ENCODE peak calls at places on chromosomes 2 and 18, in seven cellular contexts. V is astrocyte of the spinal cord; Q is CD8-positive, alpha-beta T cell; U is heart left ventricle; R is H1; W is cardiac muscle cell; S is heart right ventricle. Y is an unnamed sample.

GRCh38 chr2:28621172-28622100 is 125.6 kb downstream of the PLB1 start:
- DNase-seq in V (peak; percentile 98), W (peak; percentile 52), S (no peak), R (no peak), Q (peak; percentile 78), U (peak; percentile 60), Y (peak; percentile 95)

GRCh38 chr2:240465268-240465764 is 29.9 kb downstream of the GPC1 start:
- DNase-seq in Q (peak; percentile 9), W (no peak), V (no peak), R (no peak), S (peak; percentile 14), U (peak; percentile 46), Y (no peak)

GRCh38 chr18:79522451-79523220 is 126.9 kb downstream of the NFATC1 start:
- DNase-seq in Q (peak; percentile 68), V (no peak), U (peak; percentile 55), W (no peak), R (no peak), S (no peak), Y (no peak)

GRCh38 chr18:75880266-75880665 is 452.8 kb upstream of the SMIM21 start:
- DNase-seq in W (no peak), Q (no peak), S (no peak), R (no peak), U (no peak), V (no peak), Y (no peak)

GRCh38 chr18:8003878-8004675 is 437.0 kb downstream of the PTPRM start:
- DNase-seq in R (no peak), U (no peak), W (peak; percentile 34), Q (no peak), V (peak; percentile 69), S (no peak), Y (peak; percentile 39)

GRCh38 chr18:9466127-9466526 is 9.2 kb upstream of the RALBP1 start:
- DNase-seq in R (no peak), W (no peak), U (no peak), Q (no peak), V (no peak), S (no peak), Y (no peak)

GRCh38 chr2:109458512-109458911 is 155.3 kb downstream of the SEPTIN10 start:
- DNase-seq in W (no peak), U (no peak), V (no peak), R (no peak), S (no peak), Q (no peak), Y (no peak)

GRCh38 chr18:10140461-10140911 is 226.7 kb downstream of the VAPA start:
- DNase-seq in S (no peak), R (no peak), U (no peak), V (no peak), Q (no peak), W (no peak), Y (no peak)

GRCh38 chr18:21474621-21475020 is 125.9 kb downstream of the ESCO1 start:
- DNase-seq in R (no peak), V (no peak), S (no peak), Q (no peak), U (no peak), W (no peak), Y (no peak)

GRCh38 chr2:905833-906140 is 44.9 kb upstream of the SNTG2 start:
- DNase-seq in Q (no peak), U (no peak), V (no peak), S (no peak), R (no peak), W (no peak), Y (no peak)

GRCh38 chr18:7609617-7610016 is 42.5 kb downstream of the PTPRM start:
- DNase-seq in Q (no peak), W (no peak), R (no peak), S (no peak), U (no peak), V (no peak), Y (no peak)

DNA sequence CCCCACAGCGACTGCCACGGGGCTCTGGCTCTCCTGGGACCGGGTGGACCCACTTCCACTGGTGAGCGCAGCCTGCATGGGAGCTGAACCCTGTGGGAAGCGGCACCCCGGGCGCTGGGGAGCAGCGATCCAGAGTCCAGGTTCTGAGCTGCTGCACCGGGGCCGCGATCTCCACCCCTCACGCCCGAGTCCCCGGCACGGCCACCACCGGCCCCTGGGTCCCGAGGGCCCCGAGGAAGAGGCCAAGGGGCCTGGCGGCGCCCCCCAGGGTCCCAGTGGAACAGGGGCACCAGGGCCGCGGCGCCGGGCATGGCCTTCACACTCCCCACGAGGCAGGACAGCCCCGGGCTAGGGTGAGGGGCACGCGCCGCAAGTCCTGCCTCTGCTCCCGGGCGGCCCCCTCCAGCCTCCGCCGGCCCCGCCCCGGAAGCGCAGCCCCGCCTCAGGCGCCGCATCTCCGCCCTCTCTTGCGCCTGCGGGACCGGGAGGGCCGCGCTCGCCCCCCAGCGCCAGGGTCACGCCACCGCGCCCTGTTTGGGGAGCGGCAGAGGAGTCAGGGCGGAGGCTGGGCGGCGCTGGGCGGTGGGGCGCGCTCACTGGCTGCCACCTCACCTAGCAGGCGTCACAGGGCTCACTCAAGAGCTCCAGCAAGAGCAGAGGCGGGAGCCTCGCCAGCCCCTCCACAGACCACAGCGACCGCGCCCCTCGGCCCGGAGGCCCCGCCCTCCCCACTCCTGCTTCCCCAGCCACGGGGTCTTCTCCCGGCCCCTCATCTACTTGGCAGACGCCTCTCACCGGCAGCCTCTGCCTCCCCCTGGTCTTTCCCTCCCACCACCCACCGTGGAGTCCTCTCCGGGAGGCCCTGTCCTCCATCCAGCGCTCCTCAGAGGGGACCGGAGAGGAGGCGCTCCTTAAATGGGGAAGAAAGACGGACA is 26.8 kb downstream of the THAP4 start:
- DNase-seq in R (peak; percentile 80), S (peak; percentile 87), Q (peak; percentile 90), V (peak; percentile 84), U (peak; percentile 92), W (peak; percentile 95), Y (peak; percentile 50)
- H3K4me3 ChIP-seq in R (peak overlapping the region; percentile 63), S (peak overlapping the region; percentile 66), Q (peak overlapping the region; percentile 59), V (peak overlapping the region; percentile 46), U (peak overlapping the region; percentile 60), W (peak overlapping the region; percentile 37), Y (peak overlapping the region; percentile 56)

DNA sequence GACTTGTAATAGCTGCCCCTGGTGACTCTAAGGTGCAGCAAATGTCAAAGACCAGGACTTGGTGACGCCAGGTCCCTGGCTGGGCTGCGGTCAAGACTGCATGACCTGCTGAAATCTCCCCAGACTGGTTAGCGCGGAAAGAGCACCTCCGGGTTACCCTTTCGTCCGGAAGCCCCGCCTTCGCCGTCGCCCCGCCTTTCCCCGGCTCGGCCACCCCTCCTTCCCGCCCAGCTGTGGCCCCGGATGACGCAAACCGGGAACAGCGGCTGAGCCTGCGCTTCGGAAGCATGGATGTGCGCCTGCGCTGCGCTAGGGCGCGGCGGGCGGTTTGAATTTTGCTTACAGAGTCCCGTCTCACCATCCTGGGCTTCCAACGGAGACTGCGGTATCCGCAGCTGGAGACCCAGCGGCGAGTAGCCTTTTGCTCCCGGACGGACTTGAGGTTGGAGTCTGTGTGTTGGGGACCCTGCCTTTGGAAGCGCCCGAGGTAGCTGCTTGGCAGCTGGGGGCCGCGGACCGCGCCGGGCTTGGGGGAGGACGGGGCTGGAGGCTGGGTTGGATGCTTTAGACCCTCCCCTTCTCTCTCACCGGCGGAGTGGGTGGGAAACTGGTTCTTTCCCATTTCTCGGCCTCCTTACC is at the start of gene SKA1:
- DNase-seq in W (peak; percentile 96), U (peak; percentile 97), Q (peak; percentile 91), V (peak; percentile 94), R (peak; percentile 89), S (peak; percentile 94), Y (peak; percentile 66)
- H3K4me3 ChIP-seq in W (peak within 1 kb of the TSS; percentile 41), U (peak within 1 kb of the TSS; percentile 61), Q (peak within 1 kb of the TSS; percentile 68), V (peak within 1 kb of the TSS; percentile 80), R (peak within 1 kb of the TSS; percentile 82), S (peak within 1 kb of the TSS; percentile 58), Y (peak within 1 kb of the TSS; percentile 79)

GRCh38 chr2:54590216-54590961 is 133.1 kb upstream of the EML6 start:
- DNase-seq in U (no peak), S (no peak), R (no peak), Q (no peak), W (no peak), V (no peak), Y (no peak)

GRCh38 chr2:54591551-54591950 is 131.9 kb upstream of the EML6 start:
- DNase-seq in U (no peak), R (no peak), Q (no peak), V (no peak), W (no peak), S (no peak), Y (no peak)

GRCh38 chr2:54588244-54588899 is 132.2 kb downstream of the SPTBN1 start:
- DNase-seq in S (no peak), U (no peak), R (no peak), V (no peak), W (no peak), Q (no peak), Y (no peak)

GRCh38 chr2:54589038-54589339 is 132.9 kb downstream of the SPTBN1 start:
- DNase-seq in S (no peak), V (no peak), U (no peak), R (no peak), Q (no peak), W (no peak), Y (no peak)

DNA sequence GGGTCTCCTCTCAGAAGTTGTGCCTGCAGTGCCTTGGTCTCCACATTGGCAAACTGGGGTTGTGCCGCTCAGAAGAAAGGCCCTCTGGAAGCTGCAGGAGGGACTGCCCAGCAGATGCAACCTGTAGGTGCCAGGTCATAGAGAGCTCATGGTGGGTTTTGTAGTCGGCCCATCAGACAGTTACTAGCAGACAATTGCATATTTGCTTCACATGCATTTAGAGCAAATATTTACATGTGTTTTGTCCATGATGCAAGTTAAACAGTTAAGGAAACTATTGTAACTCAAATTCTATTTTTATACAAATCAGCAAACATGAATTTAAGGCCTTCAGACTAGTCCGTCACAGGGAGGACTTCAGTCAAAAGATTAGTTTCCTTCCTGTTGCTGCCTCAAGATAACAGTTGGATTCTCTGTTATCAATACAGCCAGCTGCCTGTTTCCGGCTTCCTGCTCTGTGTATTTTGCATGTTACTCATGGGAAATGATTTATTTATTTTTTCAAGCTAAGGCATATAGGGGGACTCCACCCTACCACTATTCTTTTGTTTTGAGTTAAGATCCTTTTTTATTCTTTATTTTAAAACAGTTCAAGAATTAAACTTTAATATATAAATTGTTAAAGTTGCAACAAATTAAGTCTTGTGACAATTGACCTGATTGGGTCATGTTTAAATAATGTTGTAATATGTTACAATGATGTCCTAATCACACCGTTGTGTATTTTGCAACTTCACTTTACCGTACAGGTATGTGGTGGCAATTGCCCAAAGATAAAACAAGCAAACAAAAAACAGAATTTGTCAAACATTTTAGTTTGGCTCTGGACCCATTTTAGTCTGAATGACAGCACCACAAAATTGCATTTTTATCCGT is 133.5 kb downstream of the SPTBN1 start:
- DNase-seq in W (no peak), R (no peak), S (no peak), V (no peak), Q (peak; percentile 48), U (no peak), Y (no peak)
- H3K4me3 ChIP-seq in W (no peak overlapping the region), R (no peak overlapping the region), S (no peak overlapping the region), V (no peak overlapping the region), Q (peak overlapping the region; percentile 46), U (no peak overlapping the region), Y (no peak overlapping the region)

GRCh38 chr2:60880988-60881932 is at the start of gene REL:
- DNase-seq in U (peak; percentile 95), S (peak; percentile 92), R (peak; percentile 64), Q (peak; percentile 86), W (peak; percentile 95), V (peak; percentile 90), Y (peak; percentile 78)

GRCh38 chr2:60882971-60883753 is 1.8 kb downstream of the REL start:
- DNase-seq in V (peak; percentile 26), S (no peak), R (no peak), Q (peak; percentile 24), W (peak; percentile 5), U (no peak), Y (no peak)

GRCh38 chr2:60884795-60885194 is 3.4 kb downstream of the REL start:
- DNase-seq in W (no peak), V (no peak), U (no peak), Q (no peak), R (no peak), S (no peak), Y (no peak)

GRCh38 chr2:60883896-60884295 is 2.5 kb downstream of the REL start:
- DNase-seq in W (no peak), R (no peak), S (no peak), Q (no peak), V (no peak), U (no peak), Y (no peak)

GRCh38 chr2:60880633-60880987 is 764 bp upstream of the REL start:
- DNase-seq in Q (no peak), R (no peak), U (no peak), W (no peak), V (no peak), S (no peak), Y (no peak)
- H3K4me3 ChIP-seq in Q (peak overlapping the region; percentile 99), R (peak overlapping the region; percentile 96), U (peak overlapping the region; percentile 72), W (peak overlapping the region; percentile 48), V (peak overlapping the region; percentile 74), S (peak overlapping the region; percentile 90), Y (peak overlapping the region; percentile 83)

Y was measured in skeletal muscle cell.